ENCODE peak calls at places on chromosomes 5 and 9, in seven cellular contexts. N is NCI-H510A, B is GM23248, J is EH, R is breast epithelium, O is B cell, A is epithelial cell of esophagus. P is an unnamed sample.

GRCh38 chr5:67648201-67648671 is 451.6 kb upstream of the CD180 start:
- DNase-seq in J (peak; percentile 97), B (peak; percentile 63), N (peak; percentile 14), R (peak; percentile 58), O (no peak), A (no peak), P (peak; percentile 73)

GRCh38 chr9:16640649-16641048 is 229.8 kb downstream of the BNC2 start:
- DNase-seq in B (peak; percentile 32), O (no peak), A (no peak), R (no peak), N (no peak), J (peak; percentile 12), P (peak; percentile 56)

GRCh38 chr5:132854301-132854700 is 12.0 kb downstream of the GDF9 start:
- DNase-seq in B (peak; percentile 28), N (no peak), O (no peak), A (no peak), R (no peak), J (peak; percentile 44), P (no peak)

GRCh38 chr9:97109194-97109811 is 70.4 kb upstream of the CTSV start:
- DNase-seq in R (no peak), N (no peak), A (peak; percentile 76), O (no peak), B (peak; percentile 41), J (peak; percentile 29), P (peak; percentile 36)

GRCh38 chr9:112556497-112557085 is 70.0 kb downstream of the KIAA1958 start:
- DNase-seq in R (no peak), A (peak; percentile 74), J (peak; percentile 93), O (no peak), B (peak; percentile 86), N (no peak), P (peak; percentile 83)

GRCh38 chr5:126446498-126447224 is 23.5 kb downstream of the GRAMD2B start:
- DNase-seq in R (no peak), O (no peak), A (peak; percentile 99), B (peak; percentile 96), J (peak; percentile 96), N (no peak), P (peak; percentile 81)

GRCh38 chr5:140018517-140018916 is 24.6 kb downstream of the NRG2 start:
- DNase-seq in A (no peak), J (no peak), O (no peak), N (no peak), R (no peak), B (no peak), P (no peak)

GRCh38 chr5:6468870-6469269 is 20.2 kb downstream of the UBE2QL1 start:
- DNase-seq in O (no peak), A (no peak), N (no peak), R (no peak), B (no peak), J (no peak), P (no peak)

GRCh38 chr9:19550009-19550408 is 141.2 kb downstream of the ACER2 start:
- DNase-seq in R (no peak), N (no peak), A (no peak), O (no peak), B (no peak), J (no peak), P (no peak)

GRCh38 chr5:33049845-33050244 is 338.7 kb downstream of the NPR3 start:
- DNase-seq in R (no peak), O (no peak), A (peak; percentile 93), N (no peak), J (peak; percentile 95), B (peak; percentile 95), P (peak; percentile 94)

GRCh38 chr5:65926893-65927292 is 518 bp downstream of the ERBIN start:
- DNase-seq in N (no peak), B (peak; percentile 54), J (no peak), A (peak; percentile 35), R (no peak), O (peak; percentile 13), P (peak; percentile 26)

GRCh38 chr5:35938518-35939227 is at the start of gene CAPSL:
- DNase-seq in R (no peak), J (peak; percentile 67), O (no peak), N (no peak), B (peak; percentile 38), A (peak; percentile 66), P (peak; percentile 65)

GRCh38 chr5:152271420-152271819 is 133.7 kb downstream of the NMUR2 start:
- DNase-seq in B (peak; percentile 4), R (no peak), N (no peak), O (no peak), J (peak; percentile 18), A (peak; percentile 38), P (peak; percentile 5)

GRCh38 chr5:179400020-179400419 is 54.8 kb upstream of the ADAMTS2 start:
- DNase-seq in J (no peak), R (no peak), O (no peak), B (no peak), A (no peak), N (no peak), P (no peak)

GRCh38 chr9:76107487-76107886 is 217.0 kb downstream of the PCSK5 start:
- DNase-seq in J (no peak), O (no peak), A (no peak), N (no peak), B (peak; percentile 71), R (no peak), P (peak; percentile 13)

GRCh38 chr5:172901012-172901780 is 58.0 kb upstream of the RPL26L1 start:
- DNase-seq in O (no peak), A (no peak), R (no peak), J (peak; percentile 96), N (no peak), B (peak; percentile 76), P (peak; percentile 95)

GRCh38 chr5:132057498-132058255 is 2.8 kb upstream of the IL3 start:
- DNase-seq in O (no peak), J (no peak), N (no peak), R (no peak), A (no peak), B (no peak), P (no peak)

GRCh38 chr5:1509346-1510085 is 14.2 kb downstream of the LPCAT1 start:
- DNase-seq in N (no peak), J (no peak), B (no peak), R (peak; percentile 30), A (no peak), O (peak; percentile 18), P (no peak)

GRCh38 chr9:128587453-128587852 is 35.1 kb downstream of the SPTAN1 start:
- DNase-seq in B (no peak), J (no peak), A (no peak), R (no peak), N (no peak), O (no peak), P (no peak)

GRCh38 chr5:1731091-1731639 is 68.5 kb downstream of the MRPL36 start:
- DNase-seq in R (no peak), J (no peak), N (no peak), A (no peak), O (no peak), B (no peak), P (no peak)

GRCh38 chr9:38370231-38370630 is 22.3 kb upstream of the ALDH1B1 start:
- DNase-seq in A (no peak), N (no peak), O (no peak), J (no peak), R (no peak), B (no peak), P (no peak)

GRCh38 chr9:109052416-109052815 is 39.1 kb upstream of the CTNNAL1 start:
- DNase-seq in A (no peak), R (no peak), N (no peak), O (no peak), B (peak; percentile 52), J (peak; percentile 87), P (peak; percentile 75)

GRCh38 chr5:28165116-28165515 is 1126.7 kb upstream of the CDH9 start:
- DNase-seq in B (no peak), J (no peak), O (no peak), N (no peak), A (peak; percentile 28), R (no peak), P (peak; percentile 73)

GRCh38 chr5:77630246-77631165 is 8.0 kb downstream of the OTP start:
- DNase-seq in R (no peak), B (peak; percentile 72), J (peak; percentile 47), O (peak; percentile 77), A (peak; percentile 16), N (peak; percentile 79), P (no peak)

GRCh38 chr5:75239681-75240080 is 3.0 kb upstream of the ANKRD31 start:
- DNase-seq in B (no peak), R (no peak), J (peak; percentile 9), A (peak; percentile 84), O (no peak), N (no peak), P (no peak)

GRCh38 chr5:159552751-159553150 is 222.5 kb upstream of the IL12B start:
- DNase-seq in N (no peak), A (peak; percentile 56), R (no peak), J (peak; percentile 62), O (no peak), B (peak; percentile 77), P (peak; percentile 85)

GRCh38 chr9:124399323-124399962 is 15.8 kb downstream of the PSMB7 start:
- DNase-seq in A (no peak), B (peak; percentile 82), O (no peak), N (no peak), J (peak; percentile 87), R (no peak), P (no peak)

GRCh38 chr9:73264636-73265035 is 113.0 kb downstream of the ANXA1 start:
- DNase-seq in B (no peak), R (no peak), N (no peak), A (peak; percentile 33), O (no peak), J (no peak), P (peak; percentile 36)

GRCh38 chr5:100584069-100584468 is 48.9 kb downstream of the FAM174A start:
- DNase-seq in R (no peak), B (no peak), J (no peak), O (no peak), N (no peak), A (no peak), P (no peak)

GRCh38 chr5:137753227-137753985 is 757 bp downstream of the HNRNPA0 start:
- DNase-seq in N (no peak), R (no peak), O (peak; percentile 43), J (no peak), B (peak; percentile 64), A (no peak), P (no peak)